ENCODE peak calls at places on chromosome X, in ten cellular contexts. X, W, E, A, J, B, T, G, Z and K are unnamed samples.

GRCh38 chrX:111182938-111183337 is 86.9 kb downstream of the PAK3 start:
- DNase-seq in W (no peak), T (no peak), A (no peak), G (no peak), Z (no peak), X (no peak), J (no peak), E (no peak), B (no peak), K (no peak)

GRCh38 chrX:30887721-30888120 is 1.3 kb downstream of the TAB3 start:
- DNase-seq in B (no peak), E (no peak), J (peak; percentile 23), G (no peak), X (no peak), A (no peak), W (no peak), Z (no peak), T (peak; percentile 14), K (no peak)

GRCh38 chrX:16975233-16975632 is 28.8 kb downstream of the REPS2 start:
- DNase-seq in X (no peak), A (no peak), G (no peak), J (no peak), T (no peak), B (no peak), W (no peak), E (no peak), Z (no peak), K (no peak)

GRCh38 chrX:113059714-113060113 is 219.1 kb upstream of the AMOT start:
- DNase-seq in X (no peak), T (no peak), A (no peak), B (no peak), W (no peak), J (no peak), E (no peak), G (no peak), Z (no peak), K (no peak)

GRCh38 chrX:116384406-116384805 is 52.0 kb upstream of the SLC6A14 start:
- DNase-seq in B (no peak), Z (no peak), E (no peak), G (peak; percentile 79), W (no peak), T (no peak), X (peak; percentile 76), A (no peak), J (no peak), K (no peak)

GRCh38 chrX:149222040-149222439 is 283.1 kb downstream of the IDS start:
- DNase-seq in J (no peak), Z (peak; percentile 12), W (no peak), X (no peak), B (no peak), E (no peak), A (no peak), T (no peak), G (no peak), K (no peak)

GRCh38 chrX:39859991-39860861 is 237.5 kb downstream of the BCOR start:
- DNase-seq in Z (no peak), G (peak; percentile 51), W (no peak), X (peak; percentile 72), E (peak; percentile 72), T (peak; percentile 65), J (peak; percentile 67), A (no peak), B (peak; percentile 45), K (no peak)

GRCh38 chrX:119685225-119686066 is 7.5 kb downstream of the SEPTIN6 start:
- DNase-seq in J (no peak), X (no peak), B (peak; percentile 51), G (no peak), Z (no peak), A (no peak), E (peak; percentile 57), W (no peak), T (no peak), K (no peak)

GRCh38 chrX:11273544-11273943 is 19.7 kb upstream of the AMELX start:
- DNase-seq in W (no peak), X (no peak), J (no peak), Z (peak; percentile 34), E (no peak), A (no peak), G (peak; percentile 41), T (no peak), B (no peak), K (no peak)

GRCh38 chrX:95884196-95884595 is 800.4 kb upstream of the DIAPH2 start:
- DNase-seq in A (no peak), B (no peak), T (no peak), J (no peak), G (peak; percentile 95), Z (no peak), W (no peak), E (no peak), X (peak; percentile 44), K (no peak)

GRCh38 chrX:151153086-151153485 is 23.3 kb upstream of the GPR50 start:
- DNase-seq in G (peak; percentile 13), Z (peak; percentile 32), E (no peak), X (peak; percentile 29), T (no peak), A (peak; percentile 39), B (no peak), W (peak; percentile 15), J (no peak), K (no peak)

GRCh38 chrX:63349307-63349706 is 1.8 kb downstream of the SPIN4 start:
- DNase-seq in J (no peak), Z (no peak), T (no peak), B (no peak), X (peak; percentile 2), G (peak; percentile 2), E (no peak), A (no peak), W (no peak), K (no peak)

GRCh38 chrX:31449064-31449463 is 377.2 kb upstream of the FTHL17 start:
- DNase-seq in T (no peak), B (no peak), G (no peak), X (no peak), W (no peak), E (no peak), A (no peak), Z (no peak), J (no peak), K (no peak)

GRCh38 chrX:39445336-39445735 is 644.1 kb downstream of the MID1IP1 start:
- DNase-seq in Z (no peak), X (no peak), W (peak; percentile 18), J (no peak), A (peak; percentile 35), T (no peak), G (no peak), E (no peak), B (no peak), K (no peak)

GRCh38 chrX:17459008-17459407 is 84.0 kb downstream of the NHS start:
- DNase-seq in A (no peak), B (peak; percentile 19), G (peak; percentile 89), T (no peak), Z (peak; percentile 50), E (no peak), W (no peak), J (no peak), X (peak; percentile 93), K (no peak)

GRCh38 chrX:123476636-123477219 is 256.1 kb downstream of the THOC2 start:
- DNase-seq in T (no peak), Z (no peak), X (no peak), G (no peak), E (no peak), A (no peak), B (no peak), J (no peak), W (no peak), K (no peak)
- TF ChIP-seq CTCF in T (no peak), Z (no peak), X (no peak), G (no peak), E (no peak), A (no peak), B (no peak), J (no peak), W (no peak), K (no peak)

GRCh38 chrX:148037020-148037419 is 55.9 kb downstream of the FMR1NB start:
- DNase-seq in A (no peak), X (no peak), T (no peak), G (no peak), W (no peak), B (no peak), J (no peak), Z (no peak), E (no peak), K (no peak)

DNA sequence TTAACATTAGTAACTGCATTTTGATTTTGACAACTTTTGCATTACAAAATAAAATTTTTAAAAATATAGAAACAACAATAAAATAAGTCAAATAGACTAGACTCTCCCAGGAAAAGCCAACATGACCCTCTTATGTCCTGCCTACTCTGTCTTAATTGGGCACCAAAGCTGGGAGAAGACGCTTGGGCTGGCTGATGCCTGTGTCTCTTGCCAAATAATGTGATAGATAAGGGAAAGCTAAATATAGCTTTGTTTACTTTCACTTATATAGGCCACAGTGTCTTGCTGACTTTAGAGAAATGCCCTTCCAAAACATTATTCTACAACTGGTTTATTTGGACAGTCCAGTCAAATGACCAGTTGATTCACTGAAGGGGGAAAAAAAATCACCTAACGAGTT is 54.2 kb downstream of the FMR1NB start:
- DNase-seq in X (no peak), A (no peak), B (no peak), T (no peak), G (no peak), J (no peak), W (no peak), E (no peak), Z (no peak), K (no peak)
- TF ChIP-seq CTCF in X (no peak), A (no peak), B (no peak), T (no peak), G (no peak), J (no peak), W (no peak), E (no peak), Z (no peak), K (no peak)

DNA sequence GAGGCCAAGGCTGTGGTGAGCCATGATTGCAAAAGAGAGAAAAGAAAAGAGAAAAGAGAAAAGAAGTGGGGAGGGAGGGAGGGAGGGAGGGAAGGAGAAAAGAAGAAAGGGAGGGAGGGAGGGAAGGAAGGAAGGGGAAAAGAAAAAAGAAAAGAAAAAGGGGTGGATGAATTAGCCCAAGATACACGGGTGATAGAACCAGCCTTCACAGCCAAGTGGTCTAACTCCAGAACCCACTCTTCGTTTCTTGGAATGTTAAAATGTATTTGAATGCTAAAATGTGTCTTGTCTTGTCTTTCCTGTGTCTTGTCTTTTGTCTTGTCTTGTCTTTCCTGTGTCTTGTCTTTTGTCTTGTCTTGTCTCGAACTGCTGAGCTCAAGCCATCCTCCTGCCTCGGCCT is 13.1 kb downstream of the CCNQ start:
- DNase-seq in E (no peak), Z (no peak), A (no peak), X (no peak), J (no peak), T (no peak), G (no peak), B (no peak), W (no peak), K (no peak)
- TF ChIP-seq CTCF in E (no peak), Z (no peak), A (no peak), X (no peak), J (no peak), T (no peak), G (no peak), B (no peak), W (no peak), K (no peak)

DNA sequence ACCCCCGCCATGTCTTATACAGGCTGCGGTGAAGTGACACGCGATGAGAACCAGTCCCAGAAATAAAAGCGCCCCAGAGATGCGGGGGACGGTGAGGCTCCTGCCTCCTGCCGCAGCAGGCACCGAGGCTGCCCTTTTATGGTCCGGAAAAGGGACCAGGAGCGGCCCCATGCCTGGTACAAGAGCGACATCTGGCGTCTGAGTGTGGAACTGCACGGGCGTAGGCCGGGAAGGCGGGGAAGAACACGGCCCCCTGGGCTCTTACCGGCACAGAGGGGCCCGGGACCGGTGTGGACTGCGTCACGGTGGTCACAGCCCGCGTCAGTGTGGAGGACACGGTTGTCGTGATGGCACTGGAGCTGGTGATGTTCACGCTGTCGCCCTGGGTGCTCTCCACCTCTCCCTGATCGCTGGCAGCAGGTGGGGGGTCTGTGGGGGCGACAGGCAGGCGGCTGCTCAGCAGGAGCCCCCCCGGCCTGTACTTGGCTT is 8.9 kb upstream of the RENBP start:
- DNase-seq in Z (peak; percentile 37), A (peak; percentile 90), X (peak; percentile 58), G (peak; percentile 59), B (peak; percentile 56), E (peak; percentile 65), W (peak; percentile 96), T (peak; percentile 86), J (peak; percentile 91), K (peak; percentile 90)
- TF ChIP-seq CTCF in Z (peak; percentile 78), A (peak; percentile 100), X (peak; percentile 96), G (peak; percentile 76), B (peak; percentile 88), E (peak; percentile 85), W (peak; percentile 97), T (peak; percentile 72), J (peak; percentile 98), K (peak; percentile 99)